ENCODE peak calls at places on chromosomes 2 and 18, in nine cellular contexts. N, Q, U, C, J, G, P, V and H are unnamed samples.

GRCh38 chr2:173059941-173060575 is 15.6 kb upstream of the MAP3K20 start:
- DNase-seq in N (no peak), G (no peak), U (no peak), C (no peak), P (no peak), V (no peak), Q (no peak), J (no peak), H (no peak)

GRCh38 chr2:113105047-113105446 is 22.4 kb upstream of the IL1RN start:
- DNase-seq in V (no peak), C (no peak), U (no peak), J (no peak), G (no peak), Q (no peak), P (no peak), N (no peak), H (no peak)

GRCh38 chr2:203122317-203122998 is 107.8 kb downstream of the NBEAL1 start:
- DNase-seq in G (no peak), P (peak; percentile 13), N (no peak), J (no peak), V (peak; percentile 6), Q (no peak), C (no peak), U (no peak), H (no peak)

GRCh38 chr2:42937171-42937875 is 144.9 kb upstream of the HAAO start:
- DNase-seq in J (no peak), Q (no peak), C (peak; percentile 79), N (no peak), P (no peak), V (no peak), U (no peak), G (peak; percentile 59), H (no peak)

GRCh38 chr18:22543764-22544163 is 126.0 kb upstream of the CTAGE1 start:
- DNase-seq in P (peak; percentile 48), V (no peak), N (no peak), U (no peak), C (no peak), J (no peak), Q (no peak), G (peak; percentile 79), H (no peak)

GRCh38 chr2:205800804-205801203 is 118.5 kb downstream of the NRP2 start:
- DNase-seq in C (no peak), N (no peak), G (no peak), V (peak; percentile 80), P (no peak), U (peak; percentile 91), J (no peak), Q (no peak), H (peak; percentile 24)

GRCh38 chr2:949894-950626 is 589 bp upstream of the SNTG2 start:
- DNase-seq in C (peak; percentile 70), U (no peak), G (no peak), N (no peak), P (no peak), J (no peak), Q (no peak), V (no peak), H (no peak)

GRCh38 chr2:158091647-158092046 is 10.0 kb upstream of the UPP2 start:
- DNase-seq in J (no peak), N (no peak), G (no peak), P (no peak), U (no peak), Q (no peak), C (no peak), V (no peak), H (no peak)

GRCh38 chr18:58993260-58993659 is 128.6 kb downstream of the ZNF532 start:
- DNase-seq in G (no peak), U (no peak), J (no peak), N (no peak), C (no peak), P (peak; percentile 94), Q (no peak), V (no peak), H (peak; percentile 33)

GRCh38 chr18:55775972-55776371 is 188.0 kb upstream of the TCF4 start:
- DNase-seq in Q (no peak), V (no peak), J (no peak), U (no peak), G (no peak), C (no peak), P (no peak), N (no peak), H (no peak)
- TF ChIP-seq CTCF in Q (no peak), V (no peak), J (peak; percentile 22), U (no peak), G (no peak), C (no peak), P (no peak), N (no peak), H (no peak)

GRCh38 chr2:74093840-74094239 is 53.9 kb downstream of the BOLA3 start:
- DNase-seq in P (no peak), N (no peak), V (no peak), C (no peak), Q (no peak), J (no peak), G (no peak), U (no peak), H (no peak)

GRCh38 chr2:74096061-74096460 is 51.7 kb downstream of the BOLA3 start:
- DNase-seq in G (no peak), N (no peak), P (no peak), C (no peak), J (no peak), U (no peak), V (no peak), Q (no peak), H (no peak)

GRCh38 chr2:74094291-74094690 is 53.4 kb downstream of the BOLA3 start:
- DNase-seq in U (no peak), P (no peak), N (no peak), V (no peak), G (no peak), J (no peak), Q (no peak), C (no peak), H (no peak)

GRCh38 chr2:74093426-74093825 is 54.3 kb downstream of the BOLA3 start:
- DNase-seq in J (no peak), P (no peak), G (no peak), C (no peak), V (no peak), U (no peak), Q (no peak), N (no peak), H (no peak)

GRCh38 chr2:74095629-74096028 is 52.1 kb downstream of the BOLA3 start:
- DNase-seq in G (no peak), C (no peak), U (no peak), P (no peak), J (no peak), Q (no peak), N (no peak), V (peak; percentile 36), H (no peak)
- H3K36me3 ChIP-seq in G (peaks cover 29% of the 10 kb centered on the region), C (peaks cover 97% of the 10 kb centered on the region), U (no peaks in the 10 kb centered on the region), P (peaks cover 17% of the 10 kb centered on the region), J (peaks cover 39% of the 10 kb centered on the region), Q (peaks cover under 1% of the 10 kb centered on the region), N (peaks cover 10% of the 10 kb centered on the region), V (no peaks in the 10 kb centered on the region), H (no peaks in the 10 kb centered on the region)

GRCh38 chr2:74777161-74777900 is 56.6 kb upstream of the HK2 start:
- DNase-seq in U (no peak), G (no peak), V (no peak), J (no peak), C (no peak), Q (no peak), N (no peak), P (no peak), H (no peak)

GRCh38 chr2:74779587-74780135 is 54.3 kb upstream of the HK2 start:
- DNase-seq in G (no peak), V (no peak), Q (no peak), J (no peak), P (peak; percentile 2), C (no peak), N (no peak), U (no peak), H (no peak)

DNA sequence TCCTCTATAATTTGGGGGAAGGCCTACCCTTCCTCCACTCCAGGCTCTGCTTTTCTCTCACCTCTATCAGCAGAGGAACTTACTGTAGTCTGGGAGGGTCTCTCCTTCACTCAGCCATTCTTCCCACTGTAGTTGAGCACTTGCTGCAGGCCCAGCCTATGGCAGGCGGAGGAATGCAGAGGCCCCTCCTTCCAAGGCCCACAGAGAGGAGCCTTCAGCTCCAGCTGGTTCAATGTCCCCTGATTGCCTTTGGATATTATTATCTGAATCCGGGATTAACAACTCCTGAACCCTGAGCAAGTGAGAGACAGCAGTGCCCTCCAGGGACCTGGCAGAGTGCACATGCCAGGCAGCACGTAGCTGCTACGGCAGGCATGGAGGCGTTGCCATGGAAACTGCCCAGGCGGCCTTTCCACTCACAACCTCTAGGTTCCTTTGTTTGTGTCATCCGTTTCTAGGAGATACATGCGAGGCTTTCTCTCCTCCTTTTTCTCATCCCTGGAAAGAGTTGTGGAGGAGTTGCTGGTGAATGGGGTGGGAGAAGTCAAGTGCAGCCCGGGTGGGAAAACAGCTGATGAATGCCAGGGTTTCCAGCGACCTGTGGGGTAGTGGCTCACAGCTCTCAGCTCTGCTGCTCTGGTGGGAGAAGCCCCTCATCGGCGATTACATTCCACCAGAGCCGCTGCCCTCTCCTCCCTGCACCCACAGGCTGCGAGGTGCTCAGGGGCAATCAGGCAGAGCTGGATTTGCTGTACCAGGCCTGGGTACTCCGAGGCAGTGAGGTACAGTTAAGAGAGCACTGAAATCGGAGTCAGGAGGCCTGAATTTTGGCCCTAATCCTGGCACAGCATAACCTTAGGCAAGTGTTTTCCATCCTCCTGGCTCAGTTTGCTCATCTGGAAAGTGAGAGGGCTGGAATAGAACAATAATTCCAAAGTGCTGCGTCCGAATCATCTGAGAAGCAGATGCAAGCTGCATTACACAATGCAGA is 55.3 kb upstream of the HK2 start:
- DNase-seq in P (no peak), V (no peak), G (peak; percentile 72), C (no peak), Q (no peak), U (peak; percentile 35), J (peak; percentile 33), N (no peak), H (no peak)
- TF ChIP-seq CTCF in P (no peak), V (no peak), G (no peak), C (no peak), Q (no peak), U (no peak), J (peak; percentile 12), N (no peak), H (no peak)

GRCh38 chr2:239774933-239775622 is 250.1 kb downstream of the NDUFA10 start:
- DNase-seq in P (no peak), Q (no peak), C (no peak), N (no peak), J (no peak), G (peak; percentile 45), V (no peak), U (no peak), H (no peak)

GRCh38 chr2:239777219-239777618 is 247.9 kb downstream of the NDUFA10 start:
- DNase-seq in P (no peak), G (no peak), J (no peak), V (no peak), Q (no peak), U (no peak), N (no peak), C (peak; percentile 42), H (no peak)

GRCh38 chr2:239775623-239776440 is 249.3 kb downstream of the NDUFA10 start:
- DNase-seq in V (no peak), G (no peak), Q (no peak), C (peak; percentile 71), U (no peak), J (no peak), N (no peak), P (no peak), H (no peak)

GRCh38 chr2:239778042-239778811 is 246.9 kb downstream of the NDUFA10 start:
- DNase-seq in U (no peak), Q (no peak), N (no peak), J (no peak), V (no peak), P (no peak), G (peak; percentile 62), C (peak; percentile 70), H (no peak)

GRCh38 chr2:239776441-239777033 is 248.6 kb downstream of the NDUFA10 start:
- DNase-seq in N (no peak), C (peak; percentile 66), J (no peak), G (no peak), Q (no peak), U (no peak), P (no peak), V (no peak), H (no peak)
- H3K36me3 ChIP-seq in N (no peaks in the 10 kb centered on the region), C (no peaks in the 10 kb centered on the region), J (no peaks in the 10 kb centered on the region), G (no peaks in the 10 kb centered on the region), Q (no peaks in the 10 kb centered on the region), U (no peaks in the 10 kb centered on the region), P (no peaks in the 10 kb centered on the region), V (no peaks in the 10 kb centered on the region), H (no peaks in the 10 kb centered on the region)